ENCODE peak calls at places on chromosome X, in six cellular contexts. R is SK-N-SH, H is GM12878, P is HepG2, C is H1, F is K562. V is an unnamed sample.

GRCh38 chrX:48466696-48467095 is 3.4 kb downstream of the SLC38A5 start:
- DNase-seq in H (no peak), R (peak), C (peak), F (peak), P (no peak), V (no peak)

GRCh38 chrX:118847676-118848075 is 24.1 kb downstream of the ZCCHC12 start:
- DNase-seq in C (no peak), H (no peak), R (peak), P (peak), F (peak), V (no peak)

GRCh38 chrX:41720125-41720780 is 3.7 kb upstream of the GPR82 start:
- DNase-seq in H (peak), R (no peak), F (peak), C (no peak), P (no peak), V (no peak)

GRCh38 chrX:24619647-24620046 is 27.5 kb downstream of the PCYT1B start:
- DNase-seq in C (no peak), H (no peak), F (no peak), R (peak), P (peak), V (no peak)

GRCh38 chrX:133810925-133811324 is 174.5 kb downstream of the GPC3 start:
- DNase-seq in F (no peak), P (no peak), R (no peak), H (no peak), C (no peak), V (no peak)

GRCh38 chrX:101411984-101412383 is 4.0 kb downstream of the HNRNPH2 start:
- DNase-seq in H (no peak), R (no peak), C (no peak), F (no peak), P (no peak), V (no peak)

GRCh38 chrX:39372126-39372525 is 570.9 kb downstream of the MID1IP1 start:
- DNase-seq in F (no peak), P (no peak), H (no peak), R (no peak), C (no peak), V (no peak)

GRCh38 chrX:29397506-29397905 is 810.3 kb downstream of the IL1RAPL1 start:
- DNase-seq in H (no peak), F (no peak), P (no peak), R (no peak), C (no peak), V (no peak)

GRCh38 chrX:136126892-136127406 is 20.4 kb upstream of the FHL1 start:
- DNase-seq in P (no peak), H (no peak), R (peak), F (no peak), C (no peak), V (no peak)

GRCh38 chrX:86981326-86981890 is 536.2 kb upstream of the KLHL4 start:
- DNase-seq in C (peak), F (no peak), P (no peak), R (no peak), H (no peak), V (no peak)

GRCh38 chrX:70176938-70177533 is at the start of gene DGAT2L6:
- DNase-seq in H (peak), R (no peak), F (peak), C (no peak), P (no peak), V (no peak)

GRCh38 chrX:21678059-21678458 is 19.9 kb upstream of the KLHL34 start:
- DNase-seq in C (no peak), R (no peak), P (no peak), F (no peak), H (no peak), V (no peak)

GRCh38 chrX:119147486-119147885 is 19.9 kb upstream of the KIAA1210 start:
- DNase-seq in P (peak), H (no peak), F (no peak), R (no peak), C (no peak), V (no peak)

GRCh38 chrX:11532291-11533075 is 133.2 kb downstream of the ARHGAP6 start:
- DNase-seq in F (peak), H (no peak), R (no peak), P (no peak), C (no peak), V (no peak)

GRCh38 chrX:133685806-133686205 is 270.5 kb upstream of the GPC4 start:
- DNase-seq in F (no peak), P (no peak), R (peak), H (no peak), C (no peak), V (no peak)

GRCh38 chrX:47321386-47321785 is 49.0 kb upstream of the ZNF157 start:
- DNase-seq in R (no peak), H (no peak), F (peak), P (no peak), C (peak), V (no peak)

GRCh38 chrX:126164689-126165400 is 1.2 kb downstream of the DCAF12L2 start:
- DNase-seq in H (no peak), R (no peak), F (no peak), P (no peak), C (peak), V (no peak)

GRCh38 chrX:130758072-130758471 is 144.9 kb downstream of the ENOX2 start:
- DNase-seq in C (no peak), H (no peak), R (no peak), F (no peak), P (no peak), V (peak)

GRCh38 chrX:138890491-138890890 is 179.0 kb upstream of the FGF13 start:
- DNase-seq in P (no peak), F (no peak), C (no peak), H (no peak), R (no peak), V (no peak)

GRCh38 chrX:71282514-71283408 is 674 bp upstream of the NONO start:
- DNase-seq in P (peak), F (no peak), R (peak), C (peak), H (no peak), V (no peak)

GRCh38 chrX:148804579-148804978 is 304.2 kb downstream of the AFF2 start:
- DNase-seq in R (no peak), H (no peak), C (no peak), P (no peak), F (no peak), V (no peak)

GRCh38 chrX:67692246-67692645 is 148.4 kb downstream of the AR start:
- DNase-seq in F (no peak), R (no peak), P (no peak), C (no peak), H (no peak), V (no peak)

GRCh38 chrX:111164728-111165127 is 68.7 kb downstream of the PAK3 start:
- DNase-seq in P (no peak), F (peak), H (no peak), C (no peak), R (peak), V (no peak)

GRCh38 chrX:7086384-7086783 is 61.1 kb upstream of the STS start:
- DNase-seq in H (no peak), C (no peak), F (peak), P (no peak), R (no peak), V (no peak)

GRCh38 chrX:131979116-131979515 is 44.0 kb upstream of the STK26 start:
- DNase-seq in F (no peak), H (no peak), R (no peak), P (no peak), C (no peak), V (no peak)

GRCh38 chrX:102745513-102746133 is 25.1 kb downstream of the GPRASP3 start:
- DNase-seq in F (no peak), R (peak), P (no peak), H (no peak), C (peak), V (no peak)

GRCh38 chrX:105328773-105329172 is 108.3 kb upstream of the TEX13A start:
- DNase-seq in F (no peak), H (no peak), C (no peak), R (no peak), P (no peak), V (no peak)

GRCh38 chrX:84710611-84711010 is 208.4 kb upstream of the HDX start:
- DNase-seq in C (no peak), R (no peak), F (no peak), H (no peak), P (no peak), V (no peak)

GRCh38 chrX:136689441-136689840 is 41.5 kb downstream of the CD40LG start:
- DNase-seq in H (no peak), C (no peak), F (peak), R (no peak), P (no peak), V (no peak)

GRCh38 chrX:18607966-18608365 is 63.9 kb downstream of the RS1 start:
- DNase-seq in C (no peak), P (no peak), F (no peak), R (no peak), H (no peak), V (no peak)

DNA sequence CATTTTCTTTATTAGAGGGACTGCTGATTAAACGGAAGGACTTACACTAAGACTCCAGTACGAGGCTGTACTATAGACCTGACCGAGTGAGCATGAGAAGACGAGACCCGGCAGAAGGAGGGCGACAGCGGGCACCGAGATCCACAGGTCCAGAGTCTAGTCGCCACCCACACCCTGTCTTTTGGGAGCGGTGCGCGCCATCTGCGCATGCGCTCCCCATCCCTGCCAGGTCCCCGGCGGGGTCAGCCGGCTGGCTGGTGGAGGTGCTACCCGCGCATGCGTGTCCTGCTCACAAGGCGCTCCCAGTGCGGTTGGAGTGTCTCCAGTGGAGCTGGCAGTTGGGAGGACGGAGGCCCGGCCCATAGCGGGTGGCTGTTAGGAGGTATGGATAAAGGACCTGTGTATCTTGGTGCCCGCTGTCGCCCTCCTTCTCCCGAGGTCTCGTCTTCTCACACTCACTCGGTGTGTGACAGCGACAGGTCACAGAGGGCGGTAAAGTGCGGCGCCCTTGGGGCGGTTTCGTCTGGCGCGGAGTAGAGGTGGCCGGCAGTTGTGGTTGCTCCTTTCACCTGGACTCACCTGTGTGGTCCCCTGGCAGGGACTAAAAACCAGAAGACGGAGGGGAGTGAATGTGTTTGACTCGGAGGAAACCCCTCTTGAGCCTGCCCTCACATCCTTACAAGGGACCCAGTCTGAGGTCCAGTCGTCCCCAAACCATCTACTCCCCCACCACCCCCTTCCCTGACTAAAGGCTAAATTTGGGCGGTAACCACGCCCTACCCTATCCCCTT is 7.6 kb upstream of the HSD17B10 start:
- DNase-seq in F (no peak), P (peak), R (peak), C (peak), H (peak), V (peak)
- TF ChIP-seq GABPA in F (no peak), P (no peak), R (no peak), C (no peak), H (no peak), V (no peak)

GRCh38 chrX:108020631-108021030 is 24.2 kb upstream of the VSIG1 start:
- DNase-seq in H (no peak), P (no peak), C (no peak), F (peak), R (no peak), V (no peak)
- TF ChIP-seq CTCF in H (peak), P (peak), C (no peak), F (peak), R (peak), V (no peak)

GRCh38 chrX:151970661-151971060 is 3.8 kb downstream of the GABRE start:
- DNase-seq in H (no peak), F (no peak), R (no peak), C (no peak), P (peak), V (peak)
- H3K4me3 ChIP-seq in H (no peak), F (peak), R (no peak), C (no peak), P (peak), V (no peak)

GRCh38 chrX:9465380-9466114 is 689 bp downstream of the TBL1X start:
- DNase-seq in P (no peak), C (peak), F (peak), H (no peak), R (peak), V (no peak)
- TF ChIP-seq GABPA in P (no peak), C (no peak), F (no peak), H (no peak), R (no peak), V (no peak)

GRCh38 chrX:13469963-13470679 is 99.3 kb upstream of the EGFL6 start:
- DNase-seq in P (no peak), C (no peak), F (no peak), R (no peak), H (no peak), V (no peak)

GRCh38 chrX:13470680-13470967 is 98.8 kb upstream of the EGFL6 start:
- DNase-seq in C (no peak), F (no peak), R (no peak), H (no peak), P (no peak), V (no peak)

GRCh38 chrX:13471269-13471668 is 98.1 kb upstream of the EGFL6 start:
- DNase-seq in F (peak), P (no peak), C (no peak), R (no peak), H (no peak), V (no peak)

GRCh38 chrX:13473666-13474516 is 95.5 kb upstream of the EGFL6 start:
- DNase-seq in P (no peak), F (no peak), H (peak), C (no peak), R (no peak), V (no peak)

GRCh38 chrX:13472975-13473665 is 96.3 kb upstream of the EGFL6 start:
- DNase-seq in H (peak), R (no peak), F (peak), P (no peak), C (no peak), V (no peak)
- TF ChIP-seq CTCF in H (peak), R (peak), F (peak), P (no peak), C (no peak), V (no peak)

DNA sequence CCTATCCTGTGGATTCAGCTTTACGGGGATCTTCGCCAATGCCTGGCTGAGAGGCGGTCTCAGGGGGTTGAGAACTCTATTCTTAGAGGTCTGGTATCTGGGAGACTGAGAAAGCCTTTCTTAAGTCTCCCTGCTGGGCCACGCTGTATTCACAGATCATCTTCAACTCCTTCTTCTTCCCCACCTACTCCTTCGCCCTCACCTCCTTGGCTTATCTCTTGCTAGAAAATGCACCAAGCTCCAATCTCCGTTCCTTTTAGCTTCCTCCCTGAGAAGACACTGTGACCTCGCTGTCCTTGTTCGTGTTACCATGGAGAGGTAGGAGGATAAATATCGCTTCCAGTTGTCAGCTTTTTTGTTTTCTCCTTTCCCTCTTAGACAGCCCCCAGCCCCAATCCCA is 450 bp upstream of the KLF8 start:
- DNase-seq in R (no peak), H (no peak), C (no peak), F (no peak), P (no peak), V (no peak)
- H3K4me3 ChIP-seq in R (no peak), H (no peak), C (peak), F (no peak), P (no peak), V (no peak)

GRCh38 chrX:107470971-107471370 is 21.5 kb downstream of the FRMPD3 start:
- DNase-seq in F (peak), C (no peak), R (no peak), H (no peak), P (no peak), V (no peak)
- TF ChIP-seq GABPA in F (no peak), C (no peak), R (no peak), H (no peak), P (no peak), V (no peak)

DNA sequence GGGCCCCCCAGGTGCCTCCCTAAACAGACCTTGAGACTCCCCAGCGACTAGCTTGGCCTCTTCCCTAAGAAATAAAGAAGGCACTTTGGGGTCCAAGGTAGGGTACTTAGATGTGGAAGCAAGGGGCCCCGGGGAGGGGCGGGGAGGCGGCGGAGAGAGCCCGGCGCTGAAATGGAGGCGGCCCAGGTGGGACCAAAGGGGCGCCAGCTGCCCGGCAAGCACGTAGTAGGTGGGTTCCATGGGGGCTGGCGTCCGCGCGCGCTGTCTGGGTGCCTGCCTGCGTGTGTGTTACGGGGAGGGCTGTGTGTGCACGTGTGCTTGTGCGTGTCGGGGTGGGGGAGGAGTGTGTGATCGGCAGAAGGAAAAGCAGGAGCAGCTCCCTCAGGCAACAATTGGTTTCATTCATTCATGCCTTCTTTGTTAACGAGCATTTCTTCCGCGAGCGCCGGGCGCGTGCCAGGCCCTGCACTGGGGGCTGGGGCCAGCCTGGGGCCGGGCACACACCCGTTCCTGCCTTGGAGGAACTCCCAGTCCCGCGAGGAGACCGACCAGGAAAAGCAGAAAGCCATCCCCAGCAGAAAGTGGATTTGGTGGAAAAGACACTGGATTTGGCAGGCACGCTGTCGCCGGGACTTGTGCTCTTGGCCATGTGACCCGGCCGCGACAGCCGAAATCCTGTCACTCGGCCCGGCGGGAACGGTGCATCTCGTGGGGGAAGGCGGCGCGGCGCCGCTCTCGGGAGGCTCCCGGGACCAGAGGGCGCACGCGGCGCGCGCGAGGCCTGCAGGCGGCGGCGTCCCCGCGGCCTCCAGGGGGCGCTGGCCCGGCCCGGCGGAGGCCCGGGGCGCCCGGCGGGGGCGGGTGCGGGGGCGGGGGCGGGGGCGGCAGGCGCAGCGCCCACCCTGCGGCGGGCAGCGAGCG is 3.3 kb upstream of the DUSP9 start:
- DNase-seq in P (no peak), H (no peak), R (peak), C (no peak), F (peak), V (no peak)
- TF ChIP-seq CTCF in P (peak), H (peak), R (peak), C (no peak), F (no peak), V (no peak)